ENCODE peak calls at places on chromosomes 6 and 20, in ten cellular contexts. O, K, L, Y, J, B, R, N, M and V are unnamed samples.
A peak's percentile ranks its signal among the peaks of the same experiment; 100 is the strongest.

GRCh38 chr20:48658198-48658476 is 169.7 kb downstream of the PREX1 start:
- DNase-seq in O (no peak), K (no peak), L (no peak), Y (no peak), J (no peak), B (no peak), R (no peak), N (no peak), M (no peak), V (no peak)

GRCh38 chr6:88238065-88238464 is 71.9 kb upstream of the CNR1 start:
- DNase-seq in O (no peak), K (peak; percentile 56), L (no peak), Y (peak; percentile 3), J (peak; percentile 58), B (no peak), R (peak; percentile 3), N (no peak), M (no peak), V (no peak)

GRCh38 chr6:156509496-156509895 is 267.7 kb upstream of the ARID1B start:
- DNase-seq in O (no peak), K (no peak), L (no peak), Y (no peak), J (no peak), B (no peak), R (no peak), N (no peak), M (no peak), V (no peak)

GRCh38 chr6:99407076-99407475 is 13.1 kb upstream of the COQ3 start:
- DNase-seq in O (no peak), K (no peak), L (no peak), Y (no peak), J (no peak), B (no peak), R (no peak), N (no peak), M (no peak), V (no peak)

GRCh38 chr20:63860325-63861051 is 810 bp upstream of the ABHD16B start:
- DNase-seq in O (no peak), K (no peak), L (peak; percentile 48), Y (no peak), J (no peak), B (no peak), R (no peak), N (no peak), M (no peak), V (no peak)

GRCh38 chr6:44704240-44705150 is 317.0 kb downstream of the CDC5L start:
- DNase-seq in O (no peak), K (no peak), L (no peak), Y (no peak), J (no peak), B (no peak), R (no peak), N (no peak), M (no peak), V (no peak)

GRCh38 chr6:39409889-39410288 is 87.4 kb upstream of the KCNK16 start:
- DNase-seq in O (no peak), K (no peak), L (no peak), Y (no peak), J (no peak), B (no peak), R (no peak), N (no peak), M (no peak), V (no peak)

GRCh38 chr6:15616266-15616665 is 46.6 kb downstream of the DTNBP1 start:
- DNase-seq in O (no peak), K (no peak), L (no peak), Y (no peak), J (no peak), B (no peak), R (no peak), N (no peak), M (no peak), V (no peak)

GRCh38 chr20:652611-653109 is 340 bp downstream of the SRXN1 start:
- DNase-seq in O (no peak), K (no peak), L (peak; percentile 66), Y (peak; percentile 35), J (no peak), B (peak; percentile 56), R (peak; percentile 61), N (no peak), M (no peak), V (peak; percentile 31)

GRCh38 chr20:35600176-35600995 is 15.2 kb upstream of the SPAG4 start:
- DNase-seq in O (no peak), K (no peak), L (no peak), Y (no peak), J (peak; percentile 38), B (no peak), R (no peak), N (no peak), M (no peak), V (no peak)

GRCh38 chr6:135871296-135871695 is 19.8 kb downstream of the PDE7B start:
- DNase-seq in O (no peak), K (no peak), L (no peak), Y (no peak), J (no peak), B (no peak), R (peak; percentile 50), N (no peak), M (peak; percentile 46), V (peak; percentile 67)

GRCh38 chr20:61260905-61261304 is 8.8 kb downstream of the CDH4 start:
- DNase-seq in O (no peak), K (no peak), L (no peak), Y (no peak), J (peak; percentile 20), B (no peak), R (no peak), N (no peak), M (no peak), V (no peak)
- TF ChIP-seq CTCF in O (peak; percentile 40), K (peak; percentile 13), L (no peak), Y (no peak), J (peak; percentile 48), B (no peak), R (no peak), N (no peak), M (peak; percentile 21), V (peak; percentile 26)

GRCh38 chr6:168301648-168302398 is 17.8 kb downstream of the DACT2 start:
- DNase-seq in O (no peak), K (peak; percentile 77), L (no peak), Y (no peak), J (peak; percentile 48), B (no peak), R (no peak), N (no peak), M (no peak), V (no peak)

GRCh38 chr6:168304752-168305015 is 14.9 kb downstream of the DACT2 start:
- DNase-seq in O (no peak), K (no peak), L (no peak), Y (no peak), J (no peak), B (no peak), R (no peak), N (no peak), M (no peak), V (no peak)

GRCh38 chr6:168300975-168301647 is 18.5 kb downstream of the DACT2 start:
- DNase-seq in O (no peak), K (no peak), L (no peak), Y (no peak), J (no peak), B (no peak), R (no peak), N (no peak), M (no peak), V (no peak)

GRCh38 chr6:168303982-168304751 is 15.4 kb downstream of the DACT2 start:
- DNase-seq in O (no peak), K (no peak), L (no peak), Y (no peak), J (no peak), B (no peak), R (no peak), N (no peak), M (no peak), V (no peak)

DNA sequence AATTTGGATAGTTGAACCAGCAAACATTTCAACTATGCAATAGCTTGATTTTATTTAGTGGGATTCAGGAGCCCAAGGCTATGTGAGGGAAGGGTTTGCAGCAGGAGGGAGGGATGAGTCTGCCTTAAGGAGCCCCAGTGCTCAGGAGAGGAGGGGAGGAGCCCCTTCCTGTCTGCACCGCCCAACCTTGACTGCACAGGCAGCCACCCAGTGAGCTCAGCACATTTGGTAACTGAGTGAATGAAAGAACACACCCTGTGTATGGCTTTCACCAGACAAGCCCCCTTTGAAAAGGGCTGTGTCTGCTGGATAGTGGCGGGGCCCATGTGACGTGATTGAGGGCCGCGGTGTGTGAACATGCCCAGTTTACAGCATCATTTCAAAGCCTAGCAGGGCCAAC is 17.0 kb downstream of the DACT2 start:
- DNase-seq in O (no peak), K (peak; percentile 61), L (no peak), Y (no peak), J (peak; percentile 28), B (no peak), R (no peak), N (no peak), M (no peak), V (no peak)
- H3K4me3 ChIP-seq in O (no peak overlapping the region), K (no peak overlapping the region), L (no peak overlapping the region), Y (no peak overlapping the region), J (no peak overlapping the region), B (no peak overlapping the region), R (no peak overlapping the region), N (no peak overlapping the region), M (no peak overlapping the region), V (no peak overlapping the region)

DNA sequence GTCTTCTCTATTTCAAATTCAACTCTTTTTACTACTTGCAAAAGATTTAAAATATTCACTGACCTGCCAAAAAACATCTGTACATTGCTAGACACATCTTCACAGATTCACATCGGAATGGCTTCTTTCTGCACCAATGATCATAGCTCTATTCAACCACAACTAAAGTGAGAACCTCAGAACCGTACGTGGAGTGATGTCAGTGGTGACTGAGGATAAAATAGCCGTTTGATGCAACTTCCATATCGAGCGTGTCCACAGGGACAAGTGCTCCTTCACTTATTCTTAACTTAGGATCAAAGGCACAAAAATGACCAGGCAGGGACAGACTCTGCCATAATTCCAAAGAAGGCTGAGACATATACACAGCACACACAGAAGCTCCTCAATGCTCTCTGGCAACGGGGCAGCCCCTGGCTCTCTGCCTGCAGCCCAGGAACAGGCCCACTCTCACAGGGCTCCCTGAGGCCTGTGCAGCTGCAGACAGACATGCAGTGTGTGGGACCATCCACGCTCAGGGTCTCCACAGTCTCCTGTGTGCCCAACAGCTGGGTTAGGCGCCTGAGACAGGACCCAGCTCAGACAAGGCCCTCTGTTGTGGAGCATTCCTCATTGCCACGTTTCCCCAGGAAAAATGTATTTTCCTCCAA is 22.8 kb downstream of the FYN start:
- DNase-seq in O (no peak), K (no peak), L (no peak), Y (no peak), J (no peak), B (peak; percentile 78), R (no peak), N (no peak), M (no peak), V (no peak)
- TF ChIP-seq CTCF in O (no peak), K (no peak), L (no peak), Y (no peak), J (no peak), B (no peak), R (no peak), N (no peak), M (no peak), V (no peak)

DNA sequence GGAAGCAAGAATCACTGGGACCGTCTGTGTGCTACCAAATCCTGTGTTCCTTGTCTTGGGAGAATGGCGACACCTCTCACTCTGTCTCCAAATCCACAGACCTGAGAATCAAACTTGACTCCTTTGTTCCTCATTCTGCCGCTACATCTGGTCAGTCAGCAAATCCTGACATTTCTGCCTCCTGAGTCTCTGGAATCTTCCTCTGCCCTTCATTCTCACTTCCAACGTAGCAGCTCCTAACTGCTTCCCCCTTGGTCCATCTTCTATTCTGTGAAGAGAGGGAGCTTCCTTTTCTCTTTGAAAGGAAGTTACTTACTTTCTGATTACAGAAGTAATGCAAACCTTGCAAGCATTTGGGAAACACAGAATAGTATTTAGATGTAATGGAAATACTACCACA is 37.7 kb downstream of the SYTL3 start:
- DNase-seq in O (no peak), K (no peak), L (no peak), Y (no peak), J (no peak), B (no peak), R (no peak), N (no peak), M (no peak), V (no peak)
- H3K4me3 ChIP-seq in O (no peak overlapping the region), K (no peak overlapping the region), L (no peak overlapping the region), Y (no peak overlapping the region), J (no peak overlapping the region), B (no peak overlapping the region), R (no peak overlapping the region), N (no peak overlapping the region), M (no peak overlapping the region), V (no peak overlapping the region)